ENCODE peak calls at places on chromosome 11, in six cellular contexts. N is NCI-H1048; V is activated CD4-positive, alpha-beta T cell treated with anti-CD3 and anti-CD28 coated beads, Interleukin-2, amount 50 U/mL, for 48 hours; J is DMS53; M is GM20000; L is activated gamma-delta T cell treated with Interleukin-2 at 50 U/mL for 16 hours. X is an unnamed sample.

GRCh38 chr11:62545437-62546243 is 966 bp downstream of the AHNAK start:
- DNase-seq in N (no peak), V (peak; percentile 81), J (peak; percentile 61), M (peak; percentile 63), L (no peak), X (no peak)

GRCh38 chr11:17846852-17847453 is 112.4 kb downstream of the KCNC1 start:
- DNase-seq in N (no peak), V (no peak), J (peak; percentile 15), M (no peak), L (no peak), X (no peak)

GRCh38 chr11:12377106-12377823 is at the start of gene PARVA:
- DNase-seq in N (no peak), V (peak; percentile 7), J (peak; percentile 84), M (no peak), L (no peak), X (no peak)

GRCh38 chr11:6259638-6260019 is at the start of gene CCKBR:
- DNase-seq in N (no peak), V (peak; percentile 37), J (peak; percentile 84), M (no peak), L (peak; percentile 19), X (no peak)

GRCh38 chr11:124440608-124441007 is 4.9 kb downstream of the OR8B8 start:
- DNase-seq in N (no peak), V (no peak), J (no peak), M (no peak), L (no peak), X (no peak)

GRCh38 chr11:131511794-131512193 is 141.4 kb downstream of the NTM start:
- DNase-seq in N (peak; percentile 10), V (peak; percentile 8), J (peak; percentile 66), M (peak; percentile 32), L (no peak), X (no peak)

GRCh38 chr11:67435031-67435726 is 2.3 kb downstream of the PTPRCAP start:
- DNase-seq in N (no peak), V (peak; percentile 62), J (no peak), M (no peak), L (no peak), X (no peak)

GRCh38 chr11:67379061-67380058 is 6.0 kb upstream of the CLCF1 start:
- DNase-seq in N (no peak), V (no peak), J (no peak), M (no peak), L (no peak), X (no peak)

GRCh38 chr11:36469063-36469462 is 41.0 kb downstream of the TRAF6 start:
- DNase-seq in N (no peak), V (peak; percentile 43), J (peak; percentile 53), M (no peak), L (no peak), X (no peak)

GRCh38 chr11:126468102-126468521 is 112.6 kb downstream of the ST3GAL4 start:
- DNase-seq in N (no peak), V (no peak), J (no peak), M (no peak), L (no peak), X (no peak)

GRCh38 chr11:65997286-65997685 is 4.7 kb downstream of the EIF1AD start:
- DNase-seq in N (no peak), V (no peak), J (no peak), M (no peak), L (no peak), X (no peak)

GRCh38 chr11:70603756-70604211 is 205.5 kb downstream of the CTTN start:
- DNase-seq in N (peak; percentile 49), V (no peak), J (no peak), M (no peak), L (no peak), X (no peak)